ENCODE peak calls at places on chromosomes 11 and 22, in six cellular contexts. S is transverse colon, G is GM23338, V is vagina, P is GM12891, Z is GM12878. F is an unnamed sample.

GRCh38 chr22:22720201-22720723 is 75.8 kb downstream of the GGTLC2 start:
- DNase-seq in G (peak; percentile 77), S (peak; percentile 35), P (no peak), V (no peak), Z (peak; percentile 57), F (no peak)

GRCh38 chr22:23282089-23282501 is 101.8 kb downstream of the BCR start:
- DNase-seq in Z (no peak), S (peak; percentile 60), G (no peak), V (peak; percentile 92), P (no peak), F (peak; percentile 94)

GRCh38 chr11:92869716-92870115 is 99.7 kb upstream of the MTNR1B start:
- DNase-seq in G (no peak), V (no peak), P (no peak), S (no peak), Z (no peak), F (no peak)

GRCh38 chr22:48070760-48071159 is 1308.3 kb downstream of the TBC1D22A start:
- DNase-seq in G (peak; percentile 22), Z (no peak), P (no peak), S (no peak), V (no peak), F (no peak)

GRCh38 chr11:120510406-120511115 is 987 bp upstream of the GRIK4 start:
- DNase-seq in P (no peak), G (no peak), Z (no peak), S (no peak), V (no peak), F (peak; percentile 59)

GRCh38 chr22:33130473-33130872 is 72.3 kb upstream of the SYN3 start:
- DNase-seq in P (no peak), V (no peak), G (no peak), S (no peak), Z (no peak), F (no peak)

GRCh38 chr11:119693253-119693815 is 35.7 kb downstream of the NECTIN1 start:
- DNase-seq in G (no peak), V (no peak), P (no peak), S (no peak), Z (no peak), F (no peak)

GRCh38 chr22:26542831-26543230 is 30.6 kb upstream of the TFIP11 start:
- DNase-seq in G (no peak), P (no peak), S (no peak), V (no peak), Z (no peak), F (no peak)

GRCh38 chr22:42296381-42296853 is 26.0 kb upstream of the TCF20 start:
- DNase-seq in Z (no peak), S (peak; percentile 50), V (no peak), P (no peak), G (peak; percentile 66), F (no peak)

GRCh38 chr11:119258983-119259382 is 52.8 kb downstream of the CBL start:
- DNase-seq in P (no peak), Z (no peak), V (no peak), G (no peak), S (no peak), F (no peak)

GRCh38 chr11:76800466-76801200 is 17.5 kb downstream of the TSKU start:
- DNase-seq in P (no peak), G (no peak), S (no peak), Z (no peak), V (peak; percentile 85), F (no peak)

GRCh38 chr11:102157219-102157618 is 47.0 kb downstream of the YAP1 start:
- DNase-seq in V (no peak), S (peak; percentile 72), G (no peak), Z (no peak), P (no peak), F (peak; percentile 77)

GRCh38 chr11:108198833-108199232 is 23.6 kb downstream of the NPAT start:
- DNase-seq in S (no peak), Z (no peak), V (no peak), G (no peak), P (no peak), F (peak; percentile 12)

GRCh38 chr22:40533712-40534378 is 102.7 kb downstream of the MRTFA start:
- DNase-seq in Z (peak; percentile 74), P (peak; percentile 50), G (peak; percentile 66), V (no peak), S (peak; percentile 19), F (no peak)

GRCh38 chr11:12005476-12005875 is 3.0 kb downstream of the DKK3 start:
- DNase-seq in Z (no peak), S (no peak), G (no peak), P (no peak), V (no peak), F (no peak)

GRCh38 chr11:64935634-64936081 is at the start of gene GPHA2:
- DNase-seq in Z (no peak), V (no peak), G (peak; percentile 90), P (no peak), S (no peak), F (no peak)

GRCh38 chr11:78203184-78203583 is 14.5 kb downstream of the USP35 start:
- DNase-seq in G (no peak), V (no peak), S (no peak), P (no peak), Z (no peak), F (no peak)

GRCh38 chr22:17753401-17753989 is 20.8 kb downstream of the BID start:
- DNase-seq in V (no peak), G (no peak), S (no peak), Z (no peak), P (no peak), F (no peak)

GRCh38 chr11:134532921-134533421 is 120.9 kb upstream of the B3GAT1 start:
- DNase-seq in V (no peak), G (no peak), Z (no peak), P (no peak), S (no peak), F (peak; percentile 14)

GRCh38 chr11:129455756-129456436 is 80.2 kb downstream of the BARX2 start:
- DNase-seq in G (no peak), V (no peak), S (no peak), P (no peak), Z (no peak), F (no peak)
- TF ChIP-seq POLR2AphosphoS5 in G (no peak), V (no peak), S (no peak), P (no peak), Z (no peak), F (no peak)

DNA sequence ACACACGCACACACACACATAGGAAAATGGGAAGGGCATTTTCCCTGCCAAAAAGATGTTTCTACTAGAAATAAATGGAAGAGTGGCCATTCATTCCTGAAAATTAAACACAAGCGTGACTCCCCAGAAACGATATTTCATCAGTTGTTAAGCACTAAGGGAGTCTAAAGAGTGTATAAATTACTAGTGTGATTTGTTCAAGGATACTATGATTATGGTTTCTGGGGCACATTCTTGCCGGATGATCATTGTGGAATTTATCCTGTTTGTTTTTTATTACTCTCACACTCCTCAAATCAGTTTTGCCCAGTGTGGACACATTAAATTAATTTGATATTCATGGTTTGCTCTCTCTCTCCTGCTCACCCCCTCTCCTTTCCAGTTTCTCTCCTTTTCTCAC is 16.4 kb upstream of the AMOTL1 start:
- DNase-seq in Z (no peak), P (no peak), V (no peak), S (no peak), G (no peak), F (no peak)
- TF ChIP-seq POLR2AphosphoS5 in Z (no peak), P (no peak), V (no peak), S (no peak), G (no peak), F (no peak)

GRCh38 chr22:20549232-20549841 is 41.9 kb downstream of the MED15 start:
- DNase-seq in V (no peak), P (no peak), G (peak; percentile 26), Z (no peak), S (no peak), F (no peak)
- TF ChIP-seq POLR2AphosphoS5 in V (no peak), P (no peak), G (no peak), Z (no peak), S (no peak), F (no peak)

GRCh38 chr11:122091850-122092249 is 24.2 kb downstream of the BLID start:
- DNase-seq in P (no peak), S (no peak), Z (no peak), G (no peak), V (no peak), F (no peak)

GRCh38 chr11:122085712-122086111 is 30.3 kb downstream of the BLID start:
- DNase-seq in S (no peak), V (no peak), G (no peak), P (no peak), Z (no peak), F (no peak)

GRCh38 chr11:122085264-122085663 is 30.8 kb downstream of the BLID start:
- DNase-seq in G (no peak), S (no peak), P (no peak), Z (no peak), V (no peak), F (no peak)

GRCh38 chr11:122093731-122094130 is 22.3 kb downstream of the BLID start:
- DNase-seq in P (no peak), G (no peak), V (no peak), Z (no peak), S (no peak), F (no peak)

DNA sequence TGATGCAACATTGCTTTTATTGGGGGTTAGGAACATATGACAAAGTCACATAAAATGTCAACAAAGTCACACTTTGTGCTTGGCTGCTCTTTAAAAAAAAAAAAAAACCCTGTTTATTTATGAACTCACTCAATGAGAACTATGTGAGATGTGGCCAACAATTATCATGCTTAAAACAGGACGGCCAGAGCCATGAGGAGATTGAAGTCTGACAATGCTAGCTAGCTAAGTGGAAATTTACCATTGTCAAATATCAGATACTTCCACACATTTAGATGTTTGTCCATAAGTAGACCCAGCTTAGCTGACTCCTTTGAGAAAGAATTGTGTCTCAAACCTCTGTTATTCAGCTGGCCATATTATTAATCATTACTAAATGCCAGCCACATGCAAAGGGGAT is 26.9 kb downstream of the BLID start:
- DNase-seq in G (no peak), S (no peak), Z (no peak), V (no peak), P (no peak), F (no peak)
- TF ChIP-seq POLR2AphosphoS5 in G (no peak), S (peak; percentile 21), Z (no peak), V (no peak), P (no peak), F (no peak)

DNA sequence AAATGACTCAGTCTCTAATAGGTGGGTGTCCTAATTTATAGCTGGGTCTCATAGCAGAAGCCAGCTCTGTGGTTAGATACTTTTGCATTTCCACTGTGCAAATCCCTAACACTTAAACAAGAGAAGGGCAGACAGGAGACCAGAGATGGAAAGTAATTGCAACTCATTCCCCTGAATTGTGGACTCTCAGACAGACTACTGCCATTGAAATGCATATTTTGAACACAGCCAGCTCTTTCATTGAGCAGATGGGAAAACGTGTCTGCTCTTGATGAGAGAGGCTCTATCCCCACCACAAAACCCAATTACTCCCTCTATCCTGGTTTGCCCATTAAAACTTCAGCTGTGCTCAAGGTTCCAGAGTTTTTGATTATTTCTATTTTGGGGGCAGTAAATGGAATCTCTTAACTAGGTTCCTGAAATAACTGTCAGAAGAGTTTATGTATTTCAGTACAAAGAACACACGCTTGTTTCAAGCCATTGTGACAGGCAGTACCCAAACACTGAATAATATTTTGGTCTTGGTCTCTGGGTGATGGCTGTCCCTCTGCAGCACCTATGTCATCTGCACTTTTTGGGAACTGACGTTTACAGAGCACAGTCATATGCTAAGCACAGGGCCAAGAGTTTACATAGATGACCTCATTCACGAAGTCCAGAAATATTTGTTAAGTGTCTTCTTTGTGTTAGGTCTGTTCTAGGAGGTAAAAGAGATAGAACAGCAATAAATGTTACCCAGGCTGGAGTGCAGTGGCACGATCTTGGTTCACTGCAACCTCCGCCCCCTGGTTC is 41.7 kb downstream of the FAM227A start:
- DNase-seq in V (no peak), P (no peak), S (no peak), G (no peak), Z (no peak), F (no peak)
- TF ChIP-seq POLR2AphosphoS5 in V (peak; percentile 11), P (no peak), S (no peak), G (no peak), Z (no peak), F (no peak)

GRCh38 chr22:38501797-38502672 is 4.1 kb downstream of the DDX17 start:
- DNase-seq in V (no peak), P (no peak), Z (no peak), G (no peak), S (no peak), F (no peak)
- TF ChIP-seq POLR2AphosphoS5 in V (no peak), P (peak; percentile 40), Z (no peak), G (no peak), S (no peak), F (no peak)